ENCODE peak calls at places on chromosomes 5 and 9, in six cellular contexts. H, L, U, N, I and Q are unnamed samples.

GRCh38 chr9:20479419-20480155 is 142.7 kb downstream of the MLLT3 start:
- DNase-seq in I (no peak), U (no peak), N (no peak), H (no peak), L (no peak), Q (no peak)

GRCh38 chr5:179679014-179679674 is 1.7 kb downstream of the CBY3 start:
- DNase-seq in I (no peak), H (peak; percentile 66), N (peak; percentile 49), L (peak; percentile 50), U (no peak), Q (peak; percentile 69)

GRCh38 chr5:52987711-52988329 is 1.3 kb upstream of the ITGA2 start:
- DNase-seq in N (peak; percentile 60), H (no peak), L (no peak), U (no peak), I (peak; percentile 53), Q (no peak)

GRCh38 chr9:91033802-91034201 is 232.2 kb downstream of the SYK start:
- DNase-seq in U (no peak), N (peak; percentile 21), L (peak; percentile 37), H (no peak), I (peak; percentile 57), Q (no peak)

GRCh38 chr9:132752877-132753592 is 82.8 kb downstream of the GTF3C4 start:
- DNase-seq in N (no peak), H (no peak), L (no peak), I (no peak), U (no peak), Q (no peak)

GRCh38 chr5:40291338-40291737 is 388.4 kb upstream of the PTGER4 start:
- DNase-seq in N (peak; percentile 76), L (no peak), I (no peak), H (no peak), U (no peak), Q (no peak)

GRCh38 chr9:13386935-13387667 is 107.6 kb upstream of the MPDZ start:
- DNase-seq in I (no peak), L (no peak), U (peak; percentile 87), N (no peak), H (no peak), Q (no peak)

GRCh38 chr9:16106211-16106610 is 553.4 kb downstream of the CCDC171 start:
- DNase-seq in I (no peak), H (no peak), N (no peak), U (no peak), L (no peak), Q (no peak)

GRCh38 chr9:100150209-100150608 is 51.2 kb downstream of the INVS start:
- DNase-seq in U (no peak), L (no peak), H (no peak), I (no peak), N (peak; percentile 20), Q (no peak)

GRCh38 chr5:33843579-33843978 is 48.2 kb downstream of the ADAMTS12 start:
- DNase-seq in L (no peak), U (no peak), I (no peak), N (peak; percentile 87), H (no peak), Q (no peak)

GRCh38 chr5:157197088-157197487 is 16.4 kb downstream of the ITK start:
- DNase-seq in U (no peak), N (no peak), H (no peak), L (no peak), I (no peak), Q (no peak)

GRCh38 chr9:127311239-127311741 is 46.7 kb downstream of the GARNL3 start:
- DNase-seq in U (no peak), H (peak; percentile 52), N (peak; percentile 60), I (peak; percentile 60), L (no peak), Q (peak; percentile 27)

GRCh38 chr5:180135128-180135955 is 63.8 kb upstream of the RNF130 start:
- DNase-seq in I (no peak), U (peak; percentile 3), L (no peak), N (peak; percentile 76), H (no peak), Q (no peak)

GRCh38 chr5:149060325-149060724 is 2.5 kb downstream of the SH3TC2 start:
- DNase-seq in I (no peak), L (no peak), N (peak; percentile 66), U (peak; percentile 26), H (peak; percentile 44), Q (peak; percentile 72)

GRCh38 chr5:257148-257547 is 14.3 kb upstream of the PDCD6 start:
- DNase-seq in I (no peak), N (no peak), H (no peak), L (no peak), U (no peak), Q (no peak)

GRCh38 chr9:18658764-18659705 is 185.1 kb downstream of the ADAMTSL1 start:
- DNase-seq in I (no peak), L (no peak), H (no peak), N (peak; percentile 82), U (peak; percentile 71), Q (no peak)

GRCh38 chr9:17082343-17082742 is 52.5 kb upstream of the CNTLN start:
- DNase-seq in H (no peak), N (no peak), U (no peak), L (no peak), I (peak; percentile 29), Q (no peak)

GRCh38 chr5:34743878-34744277 is 87.8 kb downstream of the RAI14 start:
- DNase-seq in I (peak; percentile 67), U (peak; percentile 55), L (no peak), H (no peak), N (peak; percentile 98), Q (no peak)